ENCODE peak calls at places on chromosomes 7 and 10, in four cellular contexts. E is ovary; A is CD8-positive, alpha-beta T cell; N is left ventricle myocardium inferior. P is an unnamed sample.

GRCh38 chr10:70596860-70597809 is 5.4 kb downstream of the PRF1 start:
- DNase-seq in A (no peak), E (no peak), N (no peak), P (no peak)

GRCh38 chr10:36303896-36304295 is 661.8 kb upstream of the FZD8 start:
- DNase-seq in A (no peak), N (no peak), E (no peak), P (no peak)

GRCh38 chr10:8137272-8137680 is 82.8 kb downstream of the GATA3 start:
- DNase-seq in E (no peak), N (no peak), A (no peak), P (no peak)

GRCh38 chr7:158006841-158007696 is 580.6 kb downstream of the PTPRN2 start:
- DNase-seq in A (no peak), E (no peak), N (no peak), P (no peak)

GRCh38 chr7:69953319-69954067 is 355.2 kb downstream of the AUTS2 start:
- DNase-seq in N (no peak), A (no peak), E (no peak), P (no peak)

GRCh38 chr7:39946693-39947092 is 3.4 kb upstream of the CDK13 start:
- DNase-seq in A (no peak), N (no peak), E (no peak), P (no peak)

GRCh38 chr7:158655507-158655906 is 49.1 kb downstream of the NCAPG2 start:
- DNase-seq in N (no peak), E (no peak), A (no peak), P (no peak)

GRCh38 chr7:44391746-44392617 is 66.6 kb upstream of the CAMK2B start:
- DNase-seq in A (no peak), E (no peak), N (no peak), P (no peak)

GRCh38 chr10:62333988-62334682 is 40.0 kb upstream of the ZNF365 start:
- DNase-seq in E (no peak), N (no peak), A (no peak), P (no peak)

GRCh38 chr7:91518058-91518457 is 253.8 kb downstream of the FZD1 start:
- DNase-seq in A (no peak), N (no peak), E (no peak), P (no peak)

GRCh38 chr10:61812052-61812721 is 89.3 kb upstream of the ARID5B start:
- DNase-seq in E (no peak), A (no peak), N (no peak), P (no peak)

GRCh38 chr7:133562617-133563016 is 309.7 kb downstream of the EXOC4 start:
- DNase-seq in N (no peak), A (no peak), E (no peak), P (no peak)

GRCh38 chr7:39353615-39354376 is 212.4 kb upstream of the YAE1 start:
- DNase-seq in A (no peak), N (peak; percentile 18), E (peak; percentile 38), P (no peak)

GRCh38 chr7:20249924-20250323 is 32.7 kb upstream of the MACC1 start:
- DNase-seq in A (no peak), N (no peak), E (no peak), P (no peak)

GRCh38 chr10:1476106-1476803 is 261.1 kb downstream of the ADARB2 start:
- DNase-seq in N (no peak), E (no peak), A (no peak), P (no peak)

GRCh38 chr7:48182736-48183369 is 11.6 kb downstream of the ABCA13 start:
- DNase-seq in A (no peak), E (no peak), N (no peak), P (no peak)

GRCh38 chr7:110309941-110310340 is 781.0 kb upstream of the LRRN3 start:
- DNase-seq in N (no peak), E (no peak), A (no peak), P (no peak)

GRCh38 chr10:35821339-35821911 is 179.3 kb upstream of the FZD8 start:
- DNase-seq in N (no peak), A (no peak), E (no peak), P (no peak)

GRCh38 chr7:138919256-138919655 is 61.9 kb downstream of the KIAA1549 start:
- DNase-seq in A (no peak), N (no peak), E (no peak), P (no peak)

GRCh38 chr10:74153676-74154075 is 2.7 kb downstream of the ADK start:
- DNase-seq in E (no peak), N (no peak), A (no peak), P (no peak)

GRCh38 chr10:74153123-74153522 is 2.1 kb downstream of the ADK start:
- DNase-seq in A (no peak), N (no peak), E (no peak), P (no peak)

GRCh38 chr10:74151057-74151878 is at the start of gene ADK:
- DNase-seq in E (peak; percentile 100), N (peak; percentile 100), A (peak; percentile 100), P (peak; percentile 100)

GRCh38 chr10:74151879-74152722 is 1.1 kb downstream of the ADK start:
- DNase-seq in A (no peak), E (no peak), N (no peak), P (no peak)

GRCh38 chr10:74150151-74151056 is at the start of gene AP3M1:
- DNase-seq in N (peak; percentile 84), A (peak; percentile 62), E (peak; percentile 86), P (peak; percentile 93)
- TF ChIP-seq CTCF in N (no peak), A (no peak), E (no peak), P (no peak)

GRCh38 chr7:19116121-19117080 is 1.0 kb downstream of the TWIST1 start:
- DNase-seq in A (no peak), E (peak; percentile 26), N (no peak), P (no peak)
- H3K4me3 ChIP-seq in A (no peak overlapping the region), E (peak overlapping the region; percentile 69), N (peak overlapping the region; percentile 72), P (peak overlapping the region; percentile 58)

GRCh38 chr10:102738692-102739121 is 5.0 kb upstream of the WBP1L start:
- DNase-seq in A (no peak), N (no peak), E (no peak), P (no peak)

GRCh38 chr10:102741848-102742247 is 1.9 kb upstream of the WBP1L start:
- DNase-seq in A (no peak), N (no peak), E (no peak), P (no peak)

GRCh38 chr10:102743588-102744373 is at the start of gene WBP1L:
- DNase-seq in N (peak; percentile 95), A (peak; percentile 90), E (peak; percentile 96), P (peak; percentile 95)

GRCh38 chr10:102743078-102743587 is 615 bp upstream of the WBP1L start:
- DNase-seq in E (no peak), A (no peak), N (no peak), P (no peak)

DNA sequence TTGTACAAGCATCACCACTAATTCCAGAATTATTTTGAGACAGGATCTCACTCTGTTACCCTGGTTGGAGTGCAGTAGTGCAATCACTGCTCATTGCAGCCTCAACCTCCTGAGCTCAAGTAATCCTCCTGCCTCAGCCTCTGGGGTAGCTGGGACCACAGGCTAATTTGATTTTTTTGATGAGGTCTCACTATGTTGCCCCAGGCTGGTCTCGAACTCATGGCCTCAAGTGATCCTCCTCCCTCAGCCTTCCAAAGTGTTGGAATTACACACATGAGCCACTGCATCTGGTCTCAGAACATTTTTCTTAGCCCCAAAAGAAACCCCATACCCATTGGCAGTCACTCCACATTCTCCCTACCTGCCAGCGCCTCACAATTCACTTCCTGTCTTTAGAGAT is 3.5 kb upstream of the WBP1L start:
- DNase-seq in E (no peak), N (no peak), A (no peak), P (no peak)
- TF ChIP-seq CTCF in E (no peak), N (no peak), A (no peak), P (no peak)

DNA sequence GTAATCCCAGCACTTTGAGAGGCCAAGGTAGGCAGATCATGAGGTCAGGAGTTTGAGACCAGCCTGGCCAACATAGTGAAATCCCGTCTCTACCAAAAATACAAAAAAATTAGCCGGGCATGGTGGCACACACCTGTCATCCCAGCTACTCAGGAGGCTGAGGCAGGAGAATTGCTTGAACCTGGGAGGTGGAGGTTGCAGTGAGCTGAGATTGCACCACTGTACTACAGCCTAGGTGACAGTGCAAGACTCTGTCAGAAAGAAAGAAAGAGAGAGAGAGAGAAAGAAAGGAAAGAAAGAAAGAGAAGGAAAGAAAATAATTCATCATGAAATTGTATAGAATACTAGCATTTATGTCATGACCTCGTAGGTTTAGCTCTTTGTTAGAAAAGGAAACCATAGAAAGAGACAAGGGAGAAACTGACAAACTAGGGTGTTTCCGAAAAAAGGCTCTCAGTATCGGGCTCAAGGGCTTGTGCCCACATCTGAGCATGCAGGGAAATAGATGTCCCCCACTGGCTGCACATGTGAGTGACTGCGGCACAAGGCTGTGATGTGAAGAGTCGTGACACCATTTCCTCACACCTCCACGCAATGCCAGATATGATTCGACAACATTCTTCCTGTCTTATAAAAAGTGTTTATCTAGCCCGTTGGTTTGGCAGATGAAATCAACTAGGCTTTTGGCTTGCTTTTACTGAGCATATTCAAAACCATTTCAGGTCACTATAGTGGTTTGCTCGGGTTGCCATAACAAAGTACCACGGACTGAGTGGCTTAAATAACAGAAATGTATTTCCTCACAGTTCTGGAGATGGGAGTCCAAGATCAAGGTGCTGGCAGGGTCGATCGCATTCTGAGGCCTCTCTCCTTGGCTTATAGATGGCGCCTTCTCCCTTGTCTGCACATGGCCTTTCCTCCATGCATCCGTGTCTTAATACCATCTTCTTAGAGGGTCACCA is 2.0 kb downstream of the SRGN start:
- DNase-seq in E (no peak), A (peak; percentile 57), N (no peak), P (no peak)
- H3K4me3 ChIP-seq in E (no peak overlapping the region), A (peak overlapping the region; percentile 45), N (peak overlapping the region; percentile 67), P (peak overlapping the region; percentile 64)